ENCODE peak calls at places on chromosome 3, in seven cellular contexts. M is IMR-90, W is H9, Y is H1, A is mesendoderm, H is neuronal stem cell, S is mesenchymal stem cell. R is an unnamed sample. For H3K27me3, the result is how much of the 10 kb centered on the place peaks cover.

GRCh38 chr3:138875096-138875753 is 40.5 kb upstream of the PIK3CB start:
- DNase-seq in M (no peak), W (no peak), Y (no peak), A (no peak), H (no peak), S (no peak), R (peak)

GRCh38 chr3:46932455-46933225 is 43.9 kb downstream of the CCDC12 start:
- DNase-seq in M (no peak), W (no peak), Y (no peak), A (no peak), H (no peak), S (no peak), R (no peak)

GRCh38 chr3:23271876-23272741 is 69.0 kb downstream of the UBE2E2 start:
- DNase-seq in M (no peak), W (no peak), Y (no peak), A (no peak), H (no peak), S (no peak), R (no peak)

GRCh38 chr3:171343688-171344087 is 116.5 kb downstream of the TNIK start:
- DNase-seq in M (no peak), W (no peak), Y (no peak), A (no peak), H (no peak), S (no peak), R (no peak)

GRCh38 chr3:132347095-132347494 is 29.9 kb downstream of the ACP3 start:
- DNase-seq in M (no peak), W (no peak), Y (no peak), A (no peak), H (no peak), S (no peak), R (peak)

GRCh38 chr3:72127843-72128242 is 342.9 kb upstream of the PROK2 start:
- DNase-seq in M (peak), W (no peak), Y (no peak), A (no peak), H (no peak), S (no peak), R (peak)

GRCh38 chr3:188431553-188431952 is 277.6 kb downstream of the LPP start:
- DNase-seq in M (peak), W (no peak), Y (no peak), A (no peak), H (no peak), S (peak), R (peak)

GRCh38 chr3:183378008-183378407 is 50.4 kb downstream of the MCF2L2 start:
- DNase-seq in M (no peak), W (no peak), Y (no peak), A (no peak), H (no peak), S (no peak), R (no peak)

GRCh38 chr3:45958333-45958791 is 15.1 kb downstream of the CXCR6 start:
- DNase-seq in M (peak), W (no peak), Y (no peak), A (no peak), H (no peak), S (no peak), R (no peak)

GRCh38 chr3:49352286-49352685 is 5.9 kb downstream of the GPX1 start:
- DNase-seq in M (no peak), W (no peak), Y (no peak), A (no peak), H (no peak), S (no peak), R (peak)

GRCh38 chr3:41176554-41176953 is 22.8 kb upstream of the CTNNB1 start:
- DNase-seq in M (no peak), W (no peak), Y (no peak), A (no peak), H (no peak), S (peak), R (no peak)

GRCh38 chr3:111585214-111585613 is 9.9 kb downstream of the ZBED2 start:
- DNase-seq in M (peak), W (no peak), Y (no peak), A (no peak), H (no peak), S (no peak), R (no peak)

GRCh38 chr3:172675371-172676193 is 35.3 kb downstream of the NCEH1 start:
- DNase-seq in M (peak), W (no peak), Y (no peak), A (peak), H (peak), S (peak), R (peak)

GRCh38 chr3:76495216-76495615 is 544.7 kb upstream of the ROBO2 start:
- DNase-seq in M (no peak), W (no peak), Y (no peak), A (no peak), H (no peak), S (no peak), R (no peak)

GRCh38 chr3:23877324-23877980 is 39.3 kb downstream of the NKIRAS1 start:
- DNase-seq in M (peak), W (no peak), Y (no peak), A (peak), H (no peak), S (peak), R (peak)

GRCh38 chr3:72665701-72666443 is 182.4 kb downstream of the SHQ1 start:
- DNase-seq in M (no peak), W (peak), Y (no peak), A (peak), H (no peak), S (peak), R (peak)

GRCh38 chr3:159346504-159346903 is 544.6 kb downstream of the MFSD1 start:
- DNase-seq in M (no peak), W (no peak), Y (no peak), A (no peak), H (no peak), S (no peak), R (no peak)

GRCh38 chr3:41525288-41526064 is 326.2 kb downstream of the CTNNB1 start:
- DNase-seq in M (no peak), W (no peak), Y (no peak), A (peak), H (no peak), S (no peak), R (no peak)

GRCh38 chr3:186162221-186162620 is 53.3 kb upstream of the ETV5 start:
- DNase-seq in M (no peak), W (no peak), Y (no peak), A (peak), H (no peak), S (peak), R (peak)

GRCh38 chr3:183959214-183959613 is 58.5 kb downstream of the ABCC5 start:
- DNase-seq in M (no peak), W (no peak), Y (no peak), A (no peak), H (no peak), S (no peak), R (no peak)

GRCh38 chr3:114284644-114285043 is 9.2 kb upstream of the TIGIT start:
- DNase-seq in M (no peak), W (no peak), Y (no peak), A (no peak), H (no peak), S (no peak), R (no peak)

GRCh38 chr3:19757773-19758172 is 176.2 kb downstream of the EFHB start:
- DNase-seq in M (no peak), W (no peak), Y (no peak), A (no peak), H (no peak), S (no peak), R (no peak)

GRCh38 chr3:189947948-189948723 is 172.6 kb downstream of the P3H2 start:
- DNase-seq in M (peak), W (no peak), Y (no peak), A (peak), H (no peak), S (peak), R (peak)

GRCh38 chr3:23668430-23668904 is 137.3 kb upstream of the UBE2E1 start:
- DNase-seq in M (peak), W (no peak), Y (no peak), A (no peak), H (no peak), S (peak), R (peak)

GRCh38 chr3:49015072-49015471 is 3.3 kb downstream of the DALRD3 start:
- DNase-seq in M (no peak), W (no peak), Y (no peak), A (no peak), H (no peak), S (no peak), R (no peak)

GRCh38 chr3:186236357-186237020 is 125.5 kb downstream of the DGKG start:
- DNase-seq in M (no peak), W (no peak), Y (no peak), A (no peak), H (no peak), S (no peak), R (no peak)

GRCh38 chr3:184172681-184173373 is 1.8 kb upstream of the AP2M1 start:
- DNase-seq in M (peak), W (no peak), Y (no peak), A (no peak), H (no peak), S (peak), R (peak)

GRCh38 chr3:43932921-43933320 is 242.2 kb downstream of the ABHD5 start:
- DNase-seq in M (no peak), W (no peak), Y (no peak), A (no peak), H (no peak), S (no peak), R (no peak)

GRCh38 chr3:9500108-9501050 is 53.2 kb downstream of the LHFPL4 start:
- DNase-seq in M (peak), W (peak), Y (peak), A (peak), H (peak), S (peak), R (peak)

GRCh38 chr3:158097571-158098553 is 8.4 kb downstream of the SHOX2 start:
- DNase-seq in M (peak), W (peak), Y (peak), A (peak), H (peak), S (peak), R (peak)

GRCh38 chr3:72722930-72723726 is 125.1 kb downstream of the SHQ1 start:
- DNase-seq in M (peak), W (no peak), Y (no peak), A (no peak), H (no peak), S (peak), R (peak)

GRCh38 chr3:66393486-66394260 is 107.1 kb downstream of the LRIG1 start:
- DNase-seq in M (peak), W (no peak), Y (no peak), A (no peak), H (no peak), S (peak), R (no peak)

GRCh38 chr3:111593666-111594065 is 1.5 kb downstream of the ZBED2 start:
- DNase-seq in M (no peak), W (no peak), Y (no peak), A (no peak), H (no peak), S (no peak), R (no peak)

GRCh38 chr3:99114565-99115291 is 213.2 kb upstream of the DCBLD2 start:
- DNase-seq in M (peak), W (peak), Y (peak), A (peak), H (peak), S (peak), R (peak)

GRCh38 chr3:181568248-181568647 is 143.5 kb upstream of the SOX2 start:
- DNase-seq in M (no peak), W (no peak), Y (no peak), A (no peak), H (no peak), S (no peak), R (no peak)

GRCh38 chr3:58214484-58215316 is 3.9 kb upstream of the DNASE1L3 start:
- DNase-seq in M (peak), W (peak), Y (no peak), A (peak), H (no peak), S (peak), R (peak)

GRCh38 chr3:25557641-25558040 is 107.1 kb downstream of the TOP2B start:
- DNase-seq in M (no peak), W (no peak), Y (no peak), A (no peak), H (no peak), S (no peak), R (no peak)

GRCh38 chr3:24316887-24317383 is 177.7 kb downstream of the THRB start:
- DNase-seq in M (no peak), W (no peak), Y (no peak), A (no peak), H (no peak), S (peak), R (peak)

DNA sequence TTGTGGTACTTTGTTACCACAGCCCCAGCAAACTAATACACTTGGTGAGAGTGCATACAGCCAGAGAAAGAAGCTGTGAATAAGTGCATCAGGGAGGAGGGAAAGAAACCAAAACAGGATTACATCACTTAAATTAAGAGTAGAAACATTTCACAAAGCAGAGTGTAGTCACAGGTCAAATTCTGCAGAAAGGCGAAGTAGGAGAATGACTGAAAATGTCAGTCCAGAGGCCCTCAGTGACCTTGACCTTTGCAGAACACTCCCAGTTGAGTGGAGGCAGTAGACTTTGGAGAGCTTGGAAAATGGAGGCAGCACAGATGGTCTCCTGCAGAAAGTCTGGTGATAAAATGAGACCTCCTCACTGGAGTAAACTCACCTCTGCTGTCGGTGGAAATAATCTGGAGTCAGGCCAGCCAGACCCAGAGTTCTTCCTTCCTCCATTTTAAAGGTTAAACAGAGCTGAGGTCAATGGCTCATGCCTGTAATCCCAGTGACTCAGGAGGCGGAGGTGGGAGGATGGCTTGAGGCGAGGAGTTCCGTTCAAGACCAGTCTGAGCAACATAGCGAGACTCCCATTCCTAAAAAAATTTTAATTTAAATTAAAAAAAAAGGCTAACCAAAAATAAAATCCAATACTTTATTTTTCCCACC is 5.0 kb downstream of the CD86 start:
- DNase-seq in M (no peak), W (no peak), Y (no peak), A (no peak), H (no peak), S (no peak), R (no peak)
- H2BK120ac ChIP-seq in M (no peak), W (no peak), Y (no peak), A (no peak), H (no peak), S (no peak), R (no peak)

GRCh38 chr3:11976976-11977375 is 27.2 kb upstream of the SYN2 start:
- DNase-seq in M (no peak), W (no peak), Y (no peak), A (no peak), H (no peak), S (no peak), R (no peak)
- H3K27me3 ChIP-seq in M (under half), W (under half), Y (under half), A (under half), H (under half), S (under half), R (under half)

DNA sequence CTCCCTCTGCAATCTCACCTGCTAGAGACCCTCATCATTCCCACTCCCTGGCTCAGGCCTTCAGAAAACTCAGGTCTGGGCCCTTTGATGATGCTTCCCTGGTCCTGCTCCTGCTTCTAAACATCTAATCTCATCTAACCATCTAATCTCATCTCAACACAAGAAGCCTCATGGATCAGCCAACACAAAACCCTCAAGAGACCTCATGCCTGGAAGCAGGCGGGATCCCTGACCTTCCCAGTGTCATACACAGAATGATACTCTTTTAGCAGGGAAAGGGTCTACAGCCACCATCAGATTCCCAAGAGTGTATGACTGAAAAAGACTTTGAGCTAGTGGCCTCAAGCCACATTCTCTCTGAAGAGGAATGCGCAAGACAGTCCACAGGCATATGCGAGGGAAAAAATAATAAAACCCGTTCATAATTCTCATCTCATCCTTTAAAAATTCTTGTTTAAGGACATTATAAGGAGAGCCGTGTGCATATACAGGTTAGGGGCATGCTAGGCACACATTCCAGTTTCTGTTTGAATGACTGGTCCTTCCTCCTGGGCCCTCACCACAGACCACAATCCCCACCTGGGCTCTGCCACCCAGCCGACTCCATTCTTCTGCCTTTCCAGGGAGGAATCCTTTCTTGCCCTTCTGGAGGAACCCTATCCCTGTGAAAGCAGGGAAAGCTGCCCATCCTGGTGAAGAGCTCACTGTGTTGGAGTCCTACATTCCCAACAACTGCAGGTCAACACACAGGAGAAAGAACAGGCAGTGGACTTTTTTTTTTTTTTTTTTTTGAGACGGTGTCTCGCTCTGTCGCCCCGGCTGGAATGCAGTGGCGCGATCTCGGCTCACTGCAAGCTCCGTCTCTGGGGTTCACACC is 2.2 kb downstream of the ZXDC start:
- DNase-seq in M (no peak), W (no peak), Y (no peak), A (no peak), H (no peak), S (peak), R (no peak)
- H2BK120ac ChIP-seq in M (no peak), W (no peak), Y (no peak), A (no peak), H (no peak), S (no peak), R (no peak)

DNA sequence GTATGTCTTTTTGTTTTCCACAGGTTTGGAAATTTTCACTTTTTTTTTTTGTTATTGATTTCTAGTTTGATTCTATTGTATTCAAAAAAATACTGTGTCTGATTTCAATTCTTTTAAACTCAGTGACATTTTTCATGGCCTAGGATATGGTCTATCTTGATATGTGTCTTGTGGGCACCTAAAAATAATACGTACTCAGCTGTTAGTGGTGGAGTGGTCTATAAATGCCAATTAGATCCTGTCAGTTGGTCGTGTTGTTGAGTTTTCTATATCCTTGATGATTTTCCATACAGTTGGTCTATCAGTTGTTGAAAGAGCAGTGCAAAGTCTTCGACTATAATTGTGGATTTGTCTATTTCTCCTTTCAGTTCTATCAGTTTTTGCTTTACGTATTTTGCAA is 61.7 kb downstream of the LSM3 start:
- DNase-seq in M (no peak), W (no peak), Y (no peak), A (no peak), H (no peak), S (no peak), R (no peak)
- H3K27me3 ChIP-seq in M (under half), W (under half), Y (under half), A (under half), H (under half), S (under half), R (under half)

GRCh38 chr3:133881492-133881891 is 14.2 kb downstream of the RAB6B start:
- DNase-seq in M (no peak), W (no peak), Y (no peak), A (no peak), H (no peak), S (no peak), R (no peak)
- H2BK120ac ChIP-seq in M (no peak), W (no peak), Y (no peak), A (no peak), H (no peak), S (no peak), R (no peak)

GRCh38 chr3:120688121-120688520 is 6.1 kb upstream of the HGD start:
- DNase-seq in M (peak), W (no peak), Y (no peak), A (no peak), H (no peak), S (peak), R (no peak)
- H3K27me3 ChIP-seq in M (under half), W (under half), Y (under half), A (under half), H (under half), S (under half), R (under half)

DNA sequence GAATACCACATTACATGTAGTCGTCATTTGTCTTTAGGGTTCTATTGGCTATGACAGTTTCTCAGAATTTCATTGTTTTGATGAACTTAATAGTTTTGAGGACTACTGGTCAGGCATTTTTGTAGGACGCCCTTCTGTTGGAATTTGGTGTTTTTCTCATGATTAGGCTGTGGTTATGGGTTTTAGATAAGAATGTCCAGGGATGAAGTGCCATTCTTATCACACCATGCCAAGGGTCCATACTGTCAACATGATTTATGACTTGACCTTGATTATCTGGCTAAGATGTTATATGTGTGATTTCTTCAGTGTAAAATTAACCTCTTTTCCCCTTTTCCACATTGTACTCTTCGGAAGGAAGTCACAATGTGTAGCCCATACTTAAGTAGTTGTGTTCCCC is 135.3 kb downstream of the DIPK2A start:
- DNase-seq in M (no peak), W (no peak), Y (no peak), A (no peak), H (no peak), S (no peak), R (no peak)
- H2BK120ac ChIP-seq in M (no peak), W (no peak), Y (no peak), A (no peak), H (no peak), S (no peak), R (no peak)

GRCh38 chr3:156820687-156821070 is 5.5 kb upstream of the LEKR1 start:
- DNase-seq in M (no peak), W (no peak), Y (no peak), A (no peak), H (no peak), S (no peak), R (no peak)

GRCh38 chr3:156826896-156827882 is 1.0 kb downstream of the LEKR1 start:
- DNase-seq in M (no peak), W (no peak), Y (no peak), A (peak), H (no peak), S (no peak), R (no peak)

GRCh38 chr3:156831006-156831405 is 4.9 kb downstream of the LEKR1 start:
- DNase-seq in M (no peak), W (no peak), Y (no peak), A (no peak), H (no peak), S (no peak), R (no peak)

GRCh38 chr3:156825795-156826143 is 384 bp upstream of the LEKR1 start:
- DNase-seq in M (no peak), W (no peak), Y (no peak), A (no peak), H (no peak), S (no peak), R (peak)

GRCh38 chr3:156826144-156826895 is at the start of gene LEKR1:
- DNase-seq in M (peak), W (peak), Y (no peak), A (peak), H (peak), S (peak), R (peak)
- H3K27me3 ChIP-seq in M (under half), W (under half), Y (under half), A (under half), H (under half), S (under half), R (under half)